ENCODE peak calls at places on chromosomes 16 and 17, in five cellular contexts. W is ELR; K is stimulated activated CD8-positive, alpha-beta memory T cell treated with anti-CD3 and anti-CD28 coated beads, Interleukin-12 subunit alpha, Interleukin-12 subunit beta, amount 100 ng/mL, for 4 hours; X is naive thymus-derived CD8-positive, alpha-beta T cell; U is AG10803. D is an unnamed sample.

GRCh38 chr16:797120-797420 is 3.5 kb downstream of the GNG13 start:
- DNase-seq in U (no peak), K (no peak), X (no peak), W (no peak), D (no peak)

GRCh38 chr16:24151482-24151939 is 104.6 kb upstream of the CACNG3 start:
- DNase-seq in W (no peak), U (no peak), X (peak; percentile 60), K (no peak), D (no peak)

GRCh38 chr16:68356919-68357286 is 46.1 kb downstream of the PRMT7 start:
- DNase-seq in W (no peak), K (no peak), U (no peak), X (no peak), D (no peak)

GRCh38 chr16:56423584-56424403 is 1.6 kb downstream of the AMFR start:
- DNase-seq in K (no peak), X (peak; percentile 36), W (peak; percentile 20), U (no peak), D (peak; percentile 34)

GRCh38 chr17:62616993-62617893 is 10.2 kb upstream of the MRC2 start:
- DNase-seq in X (no peak), U (no peak), K (no peak), W (no peak), D (no peak)

GRCh38 chr17:49962599-49963276 is 6.3 kb upstream of the DLX4 start:
- DNase-seq in U (no peak), W (no peak), K (no peak), X (no peak), D (no peak)

GRCh38 chr17:17921192-17922082 is 50.8 kb downstream of the TOM1L2 start:
- DNase-seq in W (peak; percentile 95), U (peak; percentile 97), K (no peak), X (no peak), D (no peak)

GRCh38 chr17:7307686-7308624 is 527 bp downstream of the EIF5A start:
- DNase-seq in K (peak; percentile 31), U (peak; percentile 39), W (peak; percentile 57), X (peak; percentile 66), D (peak; percentile 56)

GRCh38 chr16:56807011-56807675 is 57.9 kb upstream of the SLC12A3 start:
- DNase-seq in W (peak; percentile 92), K (no peak), X (no peak), U (peak; percentile 44), D (no peak)

GRCh38 chr16:21156767-21157467 is 1.6 kb upstream of the LDAF1 start:
- DNase-seq in K (no peak), W (peak; percentile 79), X (no peak), U (peak; percentile 81), D (peak; percentile 17)

GRCh38 chr17:19386276-19386863 is 620 bp downstream of the MFAP4 start:
- DNase-seq in U (peak; percentile 88), W (peak; percentile 96), X (no peak), K (no peak), D (no peak)

GRCh38 chr16:457732-458400 is 32.4 kb downstream of the RAB11FIP3 start:
- DNase-seq in W (peak; percentile 4), K (no peak), U (peak; percentile 21), X (no peak), D (no peak)

GRCh38 chr17:15273141-15273793 is 8.1 kb upstream of the PMP22 start:
- DNase-seq in X (no peak), W (peak; percentile 96), U (peak; percentile 98), K (no peak), D (no peak)

GRCh38 chr17:8187517-8188407 is 2.2 kb downstream of the BORCS6 start:
- DNase-seq in U (peak; percentile 100), K (peak; percentile 80), W (peak; percentile 100), X (peak; percentile 92), D (peak; percentile 92)

GRCh38 chr17:64061157-64061898 is 40.9 kb upstream of the ICAM2 start:
- DNase-seq in W (peak; percentile 58), U (no peak), K (no peak), X (no peak), D (no peak)

GRCh38 chr16:85360323-85361277 is 248.3 kb upstream of the CIBAR2 start:
- DNase-seq in X (no peak), K (no peak), W (no peak), U (no peak), D (no peak)

GRCh38 chr17:33896309-33896708 is 358.8 kb upstream of the CCL2 start:
- DNase-seq in X (no peak), W (no peak), U (no peak), K (no peak), D (no peak)